ENCODE peak calls at places on chromosome 10, in five cellular contexts. L is heart left ventricle; A is breast epithelium; M is SJSA1; X is naive thymus-derived CD4-positive, alpha-beta T cell. F is an unnamed sample.

GRCh38 chr10:35040761-35041501 is 49.2 kb downstream of the CUL2 start:
- DNase-seq in L (no peak), A (no peak), M (no peak), X (no peak), F (no peak)

GRCh38 chr10:11573497-11573896 is 38.0 kb downstream of the USP6NL start:
- DNase-seq in L (no peak), A (no peak), M (no peak), X (no peak), F (no peak)

GRCh38 chr10:106182542-106182941 is 982.0 kb downstream of the SORCS1 start:
- DNase-seq in L (no peak), A (no peak), M (no peak), X (no peak), F (no peak)

GRCh38 chr10:102324061-102324460 is 71.4 kb upstream of the NFKB2 start:
- DNase-seq in L (no peak), A (no peak), M (no peak), X (no peak), F (no peak)

GRCh38 chr10:96366508-96366907 is 7.7 kb upstream of the OPALIN start:
- DNase-seq in L (no peak), A (no peak), M (no peak), X (no peak), F (no peak)

GRCh38 chr10:60343254-60343653 is 46.4 kb downstream of the ANK3 start:
- DNase-seq in L (no peak), A (no peak), M (no peak), X (no peak), F (no peak)

GRCh38 chr10:101576229-101576863 is 11.7 kb downstream of the POLL start:
- DNase-seq in L (no peak), A (no peak), M (no peak), X (no peak), F (no peak)

GRCh38 chr10:47243791-47244190 is 56.2 kb upstream of the GDF10 start:
- DNase-seq in L (no peak), A (no peak), M (no peak), X (no peak), F (no peak)

GRCh38 chr10:101330236-101331225 is 23.4 kb upstream of the BTRC start:
- DNase-seq in L (no peak), A (no peak), M (no peak), X (no peak), F (no peak)

GRCh38 chr10:95513941-95514392 is 47.2 kb downstream of the SORBS1 start:
- DNase-seq in L (peak), A (peak), M (no peak), X (no peak), F (no peak)

GRCh38 chr10:69819713-69820506 is 18.2 kb downstream of the COL13A1 start:
- DNase-seq in L (no peak), A (no peak), M (peak), X (no peak), F (no peak)

GRCh38 chr10:60951272-60951724 is 7.3 kb upstream of the RHOBTB1 start:
- DNase-seq in L (no peak), A (no peak), M (no peak), X (no peak), F (no peak)

GRCh38 chr10:103884681-103885139 is 29.3 kb upstream of the SH3PXD2A start:
- DNase-seq in L (peak), A (no peak), M (no peak), X (peak), F (no peak)

GRCh38 chr10:83469719-83470336 is 669.5 kb upstream of the GHITM start:
- DNase-seq in L (no peak), A (no peak), M (no peak), X (no peak), F (no peak)

GRCh38 chr10:92742331-92743228 is 52.8 kb downstream of the HHEX start:
- DNase-seq in L (no peak), A (no peak), M (no peak), X (no peak), F (no peak)

GRCh38 chr10:88763441-88763840 is 3.6 kb downstream of the LIPN start:
- DNase-seq in L (no peak), A (no peak), M (no peak), X (no peak), F (no peak)

GRCh38 chr10:97759157-97759980 is 12.4 kb downstream of the SFRP5 start:
- DNase-seq in L (peak), A (no peak), M (peak), X (peak), F (peak)

GRCh38 chr10:26214004-26214403 is 2.6 kb upstream of the GAD2 start:
- DNase-seq in L (no peak), A (no peak), M (no peak), X (no peak), F (no peak)

GRCh38 chr10:43395571-43396060 is 13.4 kb downstream of the HNRNPF start:
- DNase-seq in L (no peak), A (no peak), M (no peak), X (no peak), F (no peak)

GRCh38 chr10:122115874-122116273 is 126.9 kb downstream of the TACC2 start:
- DNase-seq in L (no peak), A (no peak), M (no peak), X (no peak), F (no peak)

DNA sequence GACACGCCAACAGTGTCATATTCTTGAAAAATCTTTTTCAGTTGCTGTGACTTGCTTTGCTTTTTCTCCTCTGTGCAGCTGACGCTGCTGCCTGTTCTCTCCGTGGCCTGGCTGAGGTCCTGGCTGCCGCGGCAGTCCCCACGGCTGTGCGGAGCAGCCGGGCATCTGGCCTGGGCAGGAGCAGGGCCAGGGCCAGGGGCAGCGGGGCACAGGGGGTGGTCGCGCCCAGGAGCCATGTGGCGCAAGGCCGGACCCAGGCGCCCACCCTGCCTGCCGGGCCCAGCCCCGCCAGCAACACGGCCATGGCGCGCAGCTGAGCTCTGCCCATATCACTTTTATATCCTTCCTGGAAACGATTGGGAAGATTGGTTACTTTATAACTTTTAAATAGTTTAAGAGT is 109.4 kb upstream of the ACBD5 start:
- DNase-seq in L (no peak), A (no peak), M (no peak), X (no peak), F (no peak)
- H3K27ac ChIP-seq in L (no peak), A (no peak), M (no peak), X (no peak), F (no peak)

DNA sequence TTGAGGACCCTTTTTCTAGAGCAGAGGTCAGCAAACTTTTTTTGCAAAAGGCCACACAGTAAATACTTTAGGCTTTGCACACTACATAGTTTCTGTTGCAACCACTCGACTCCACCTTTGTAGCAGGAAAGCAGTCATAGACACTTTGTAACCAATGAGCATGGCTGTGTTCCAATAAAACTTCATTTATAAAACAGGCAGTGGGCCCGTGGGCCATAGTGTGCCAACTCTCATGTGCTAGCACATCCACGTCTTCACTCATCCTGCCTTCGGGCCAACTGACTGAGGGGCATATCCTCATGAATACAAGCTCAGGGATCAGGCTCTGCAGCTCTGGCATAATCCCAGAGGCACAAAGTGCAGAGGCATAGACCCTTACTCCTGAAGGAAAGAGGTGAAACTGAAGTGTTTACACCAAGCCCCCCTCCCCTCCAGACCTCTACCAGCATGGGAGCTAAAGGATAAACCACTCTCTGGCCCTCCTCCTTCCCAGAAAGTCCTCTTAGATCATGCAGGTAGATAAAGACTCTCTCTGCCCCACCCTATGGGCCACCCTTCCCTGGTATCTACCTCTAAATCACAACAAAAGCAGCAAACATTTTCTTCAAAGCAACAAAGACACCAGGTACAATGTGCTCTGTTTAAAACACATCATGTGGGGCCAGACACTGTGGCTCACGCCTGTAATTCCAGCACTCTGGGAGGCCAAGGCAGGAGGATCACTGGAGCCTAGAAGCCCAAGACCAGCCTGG is 71.0 kb downstream of the DLG5 start:
- DNase-seq in L (no peak), A (no peak), M (no peak), X (no peak), F (no peak)
- H3K27ac ChIP-seq in L (no peak), A (peak), M (no peak), X (no peak), F (no peak)

GRCh38 chr10:128897414-128897928 is 569.6 kb upstream of the MGMT start:
- DNase-seq in L (no peak), A (no peak), M (no peak), X (no peak), F (no peak)
- H3K27ac ChIP-seq in L (peak), A (peak), M (no peak), X (no peak), F (no peak)

GRCh38 chr10:110357252-110357780 is 52.6 kb upstream of the SMNDC1 start:
- DNase-seq in L (no peak), A (no peak), M (peak), X (no peak), F (no peak)
- H3K27ac ChIP-seq in L (peak), A (peak), M (peak), X (peak), F (no peak)

GRCh38 chr10:117535752-117536358 is 6.7 kb upstream of the EMX2 start:
- DNase-seq in L (no peak), A (no peak), M (no peak), X (no peak), F (no peak)
- H3K27ac ChIP-seq in L (no peak), A (no peak), M (no peak), X (no peak), F (no peak)

DNA sequence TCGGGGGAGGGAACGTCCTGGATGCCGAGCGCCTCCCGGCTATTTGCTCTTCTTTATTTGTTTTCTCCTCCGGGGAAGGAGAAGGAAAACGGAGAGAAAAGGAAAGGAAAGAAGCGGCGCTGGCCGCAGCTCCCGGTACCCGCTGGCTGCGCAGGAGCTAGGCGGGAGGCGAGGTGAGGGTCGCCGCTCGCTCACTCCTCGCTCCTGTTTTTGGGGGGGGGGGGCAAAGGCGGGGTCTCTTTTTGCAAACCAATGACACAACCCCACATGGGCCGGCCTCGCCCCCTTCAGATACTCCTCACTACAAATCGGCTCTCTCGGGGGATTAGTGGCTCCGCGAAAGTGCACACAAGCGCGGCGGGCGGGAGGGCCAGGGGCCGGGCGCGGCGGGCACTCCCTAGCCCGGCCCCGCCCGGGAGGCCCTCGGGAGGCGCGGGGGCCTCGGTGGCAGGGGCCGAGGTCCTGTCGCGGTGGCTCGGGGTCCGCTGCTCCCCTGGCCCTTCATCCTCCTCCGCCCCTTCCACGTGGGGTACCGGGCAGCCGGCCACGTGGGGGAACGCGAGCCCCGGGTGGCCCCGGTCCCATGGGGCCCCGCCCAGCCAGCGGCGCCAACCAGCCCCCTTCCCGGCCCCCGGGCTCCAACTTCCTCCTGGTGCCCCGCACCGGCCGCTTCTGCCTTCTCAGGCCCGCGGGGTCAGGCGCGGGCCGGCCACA is 650 bp upstream of the CTBP2 start:
- DNase-seq in L (peak), A (peak), M (peak), X (no peak), F (no peak)
- H3K27ac ChIP-seq in L (peak), A (peak), M (peak), X (no peak), F (peak)

DNA sequence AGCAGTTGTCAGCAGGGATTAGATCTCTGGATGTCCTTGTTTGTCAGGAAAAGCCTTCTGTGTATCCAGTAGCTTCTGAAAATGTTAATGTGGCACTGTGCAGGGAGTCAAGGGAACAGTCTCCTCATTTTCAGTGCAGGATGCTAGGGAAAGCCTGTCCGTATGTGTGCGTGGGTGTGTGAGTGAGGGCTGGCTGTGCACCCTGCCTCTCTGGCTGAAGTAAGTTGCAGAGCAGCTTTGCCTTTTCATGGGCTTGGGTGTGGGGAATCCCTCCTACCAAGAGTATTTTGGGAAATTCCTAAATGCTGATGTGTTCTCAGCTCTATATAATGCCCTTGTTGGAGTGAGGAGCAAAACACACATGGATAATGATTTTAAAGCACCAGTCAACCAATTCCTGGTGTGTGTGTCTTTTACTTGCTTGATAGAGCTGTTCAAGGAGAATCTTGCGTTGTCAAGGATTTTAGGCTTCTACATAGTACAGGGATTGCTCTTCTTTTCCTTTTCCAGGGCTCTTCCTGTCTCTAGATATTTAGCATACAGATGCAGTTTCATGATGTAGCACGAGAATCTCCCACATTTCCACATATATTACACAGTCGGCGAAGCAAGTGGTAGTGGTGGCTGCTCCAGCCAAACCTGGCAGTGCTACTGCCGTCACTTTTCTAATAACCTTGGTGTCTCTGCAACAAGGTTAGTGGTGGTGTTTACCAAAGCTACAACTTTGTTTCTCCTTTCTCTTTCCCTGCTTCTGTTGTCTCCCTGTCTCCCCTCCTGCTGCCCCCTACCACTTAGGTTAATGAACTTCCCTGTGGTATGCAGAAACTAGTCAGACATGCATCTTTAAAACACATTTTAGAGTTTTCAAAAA is 92.8 kb downstream of the MCU start:
- DNase-seq in L (peak), A (no peak), M (peak), X (no peak), F (peak)
- H3K27ac ChIP-seq in L (peak), A (no peak), M (no peak), X (no peak), F (no peak)

DNA sequence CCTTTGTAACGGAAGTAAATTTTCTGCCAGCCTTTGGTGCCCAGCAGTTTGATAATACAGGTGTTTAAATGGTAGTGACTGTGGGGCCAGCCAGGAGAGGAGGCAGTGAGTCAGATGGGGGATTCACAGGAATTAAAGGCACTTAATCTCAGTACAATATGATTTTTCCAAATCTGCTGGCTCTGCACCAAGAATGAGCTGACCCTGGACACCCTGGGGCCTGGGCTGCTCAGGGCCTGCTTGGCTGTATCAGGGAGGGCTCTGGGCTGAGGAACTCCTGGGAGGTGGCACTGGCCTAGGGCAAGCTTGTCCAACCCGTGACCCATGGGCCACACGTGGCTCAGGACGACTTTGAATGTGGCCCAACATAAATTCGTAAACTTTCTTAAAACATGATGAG is 104.1 kb downstream of the ZMIZ1 start:
- DNase-seq in L (no peak), A (no peak), M (no peak), X (no peak), F (no peak)
- H3K27ac ChIP-seq in L (no peak), A (no peak), M (no peak), X (no peak), F (no peak)

GRCh38 chr10:33291053-33291592 is 43.3 kb downstream of the NRP1 start:
- DNase-seq in L (no peak), A (no peak), M (peak), X (no peak), F (no peak)
- H3K27ac ChIP-seq in L (peak), A (peak), M (peak), X (no peak), F (no peak)

F was measured in substantia nigra.